ENCODE peak calls at places on chromosome 16, in eight cellular contexts. One of them, this sample, is unnamed. For H3K9me3 and H3K27me3, the result is how much of the 10 kb centered on the place peaks cover.

GRCh38 chr16:3732171-3732570 is 14.8 kb upstream of the TRAP1 start:
- DNase-seq in esophagus squamous epithelium: no peak
- DNase-seq in mesenchymal stem cell: no peak
- DNase-seq in upper lobe of right lung: peak
- DNase-seq in IMR-90: no peak
- DNase-seq in tibial artery: peak
- DNase-seq in transverse colon: no peak
- DNase-seq in stomach: no peak
- DNase-seq in this sample: no peak

GRCh38 chr16:53509906-53510703 is 7.1 kb upstream of the AKTIP start:
- DNase-seq in tibial artery: peak
- DNase-seq in IMR-90: peak
- DNase-seq in mesenchymal stem cell: peak
- DNase-seq in upper lobe of right lung: peak
- DNase-seq in stomach: peak
- DNase-seq in transverse colon: peak
- DNase-seq in esophagus squamous epithelium: no peak
- DNase-seq in this sample: peak

GRCh38 chr16:57422026-57422944 is 17.7 kb downstream of the CCL17 start:
- DNase-seq in stomach: peak
- DNase-seq in tibial artery: peak
- DNase-seq in esophagus squamous epithelium: no peak
- DNase-seq in transverse colon: peak
- DNase-seq in IMR-90: peak
- DNase-seq in mesenchymal stem cell: peak
- DNase-seq in upper lobe of right lung: no peak
- DNase-seq in this sample: peak

GRCh38 chr16:4373909-4374742 is 2.5 kb downstream of the VASN start:
- DNase-seq in upper lobe of right lung: peak
- DNase-seq in tibial artery: peak
- DNase-seq in IMR-90: peak
- DNase-seq in transverse colon: peak
- DNase-seq in mesenchymal stem cell: peak
- DNase-seq in stomach: peak
- DNase-seq in esophagus squamous epithelium: no peak
- DNase-seq in this sample: peak

GRCh38 chr16:28110479-28110878 is 47.0 kb upstream of the GSG1L start:
- DNase-seq in mesenchymal stem cell: no peak
- DNase-seq in IMR-90: no peak
- DNase-seq in esophagus squamous epithelium: no peak
- DNase-seq in tibial artery: no peak
- DNase-seq in upper lobe of right lung: no peak
- DNase-seq in transverse colon: no peak
- DNase-seq in stomach: peak
- DNase-seq in this sample: no peak

GRCh38 chr16:19424478-19424877 is 6.8 kb downstream of the TMC5 start:
- DNase-seq in transverse colon: peak
- DNase-seq in tibial artery: no peak
- DNase-seq in mesenchymal stem cell: no peak
- DNase-seq in IMR-90: no peak
- DNase-seq in stomach: no peak
- DNase-seq in esophagus squamous epithelium: no peak
- DNase-seq in upper lobe of right lung: no peak
- DNase-seq in this sample: no peak

GRCh38 chr16:79372504-79373184 is 227.9 kb downstream of the MAF start:
- DNase-seq in upper lobe of right lung: no peak
- DNase-seq in mesenchymal stem cell: peak
- DNase-seq in IMR-90: no peak
- DNase-seq in transverse colon: no peak
- DNase-seq in tibial artery: no peak
- DNase-seq in esophagus squamous epithelium: no peak
- DNase-seq in stomach: no peak
- DNase-seq in this sample: peak

GRCh38 chr16:53085539-53086450 is 31.0 kb downstream of the CHD9 start:
- DNase-seq in upper lobe of right lung: no peak
- DNase-seq in tibial artery: no peak
- DNase-seq in stomach: no peak
- DNase-seq in transverse colon: no peak
- DNase-seq in esophagus squamous epithelium: no peak
- DNase-seq in mesenchymal stem cell: no peak
- DNase-seq in IMR-90: no peak
- DNase-seq in this sample: peak

DNA sequence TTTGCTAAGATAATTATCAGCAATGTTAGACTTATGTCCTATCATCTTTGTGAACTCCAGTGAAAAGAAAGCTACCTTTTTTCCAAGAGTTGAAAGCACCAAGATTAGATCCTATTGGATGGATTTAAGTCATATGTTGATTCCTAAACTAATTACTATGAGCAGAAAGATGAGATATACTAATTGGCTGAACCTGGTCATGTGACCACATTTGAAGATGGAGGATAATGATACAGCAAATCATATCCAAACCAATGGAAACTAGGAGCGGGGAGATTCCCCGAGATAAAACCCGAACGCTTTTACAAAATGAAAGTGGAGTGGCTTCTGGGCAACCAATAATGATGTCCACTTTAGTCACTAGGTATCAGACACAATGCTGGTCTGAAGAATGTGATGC is 1060.2 kb upstream of the EEF2KMT start:
- DNase-seq in mesenchymal stem cell: no peak
- DNase-seq in stomach: no peak
- DNase-seq in tibial artery: no peak
- DNase-seq in esophagus squamous epithelium: no peak
- DNase-seq in transverse colon: no peak
- DNase-seq in upper lobe of right lung: no peak
- DNase-seq in IMR-90: no peak
- DNase-seq in this sample: no peak
- H3K9me3 ChIP-seq in mesenchymal stem cell: under half
- H3K9me3 ChIP-seq in stomach: under half
- H3K9me3 ChIP-seq in tibial artery: under half
- H3K9me3 ChIP-seq in esophagus squamous epithelium: under half
- H3K9me3 ChIP-seq in transverse colon: under half
- H3K9me3 ChIP-seq in upper lobe of right lung: under half
- H3K9me3 ChIP-seq in IMR-90: under half
- H3K9me3 ChIP-seq in this sample: under half

DNA sequence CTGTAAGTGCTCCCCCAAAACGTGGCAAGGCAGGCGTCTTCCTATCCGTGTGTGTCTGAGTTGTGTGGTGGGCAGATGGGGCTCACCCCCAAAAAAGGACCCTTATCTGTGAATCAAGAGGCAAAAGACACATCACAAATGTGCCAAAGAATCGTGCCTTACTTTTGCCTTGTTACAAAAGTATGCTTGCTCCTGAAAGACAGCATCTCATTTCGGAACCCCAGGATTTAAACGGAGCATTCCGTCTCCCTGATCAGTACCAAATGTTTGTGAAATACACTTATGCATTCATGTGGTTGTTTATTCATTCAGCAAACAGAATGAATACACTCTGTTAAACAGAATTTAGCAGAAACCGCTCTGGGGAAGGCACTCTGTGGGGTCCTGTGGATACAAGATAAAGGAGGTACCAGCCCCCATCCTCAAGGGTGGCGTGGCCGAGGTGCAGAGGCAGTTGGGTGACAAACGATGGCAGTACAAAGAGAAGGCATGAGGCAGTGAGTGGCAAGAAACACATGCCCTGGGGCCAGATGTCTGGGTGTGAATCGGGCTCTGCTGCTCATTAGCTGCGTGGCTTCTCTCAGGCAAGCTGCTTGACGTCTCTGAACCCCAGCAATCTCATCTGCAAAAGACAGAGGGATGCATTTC is 649 bp downstream of the WFDC1 start:
- DNase-seq in mesenchymal stem cell: no peak
- DNase-seq in tibial artery: no peak
- DNase-seq in stomach: no peak
- DNase-seq in transverse colon: no peak
- DNase-seq in upper lobe of right lung: no peak
- DNase-seq in esophagus squamous epithelium: no peak
- DNase-seq in IMR-90: peak
- DNase-seq in this sample: no peak
- H3K27me3 ChIP-seq in mesenchymal stem cell: half or more
- H3K27me3 ChIP-seq in tibial artery: under half
- H3K27me3 ChIP-seq in stomach: under half
- H3K27me3 ChIP-seq in transverse colon: under half
- H3K27me3 ChIP-seq in upper lobe of right lung: under half
- H3K27me3 ChIP-seq in esophagus squamous epithelium: under half
- H3K27me3 ChIP-seq in IMR-90: under half
- H3K27me3 ChIP-seq in this sample: under half

GRCh38 chr16:84367750-84368320 is 503 bp upstream of the ATP2C2 start:
- DNase-seq in IMR-90: no peak
- DNase-seq in mesenchymal stem cell: no peak
- DNase-seq in tibial artery: no peak
- DNase-seq in stomach: peak
- DNase-seq in transverse colon: peak
- DNase-seq in upper lobe of right lung: peak
- DNase-seq in esophagus squamous epithelium: no peak
- DNase-seq in this sample: peak

GRCh38 chr16:84369938-84370627 is 1.7 kb downstream of the ATP2C2 start:
- DNase-seq in IMR-90: no peak
- DNase-seq in tibial artery: no peak
- DNase-seq in upper lobe of right lung: no peak
- DNase-seq in esophagus squamous epithelium: no peak
- DNase-seq in stomach: no peak
- DNase-seq in mesenchymal stem cell: no peak
- DNase-seq in transverse colon: peak
- DNase-seq in this sample: peak

GRCh38 chr16:84367297-84367680 is 1.0 kb upstream of the ATP2C2 start:
- DNase-seq in stomach: peak
- DNase-seq in IMR-90: no peak
- DNase-seq in transverse colon: peak
- DNase-seq in tibial artery: no peak
- DNase-seq in esophagus squamous epithelium: no peak
- DNase-seq in mesenchymal stem cell: no peak
- DNase-seq in upper lobe of right lung: no peak
- DNase-seq in this sample: no peak

GRCh38 chr16:84369105-84369504 is 767 bp downstream of the ATP2C2 start:
- DNase-seq in transverse colon: no peak
- DNase-seq in IMR-90: no peak
- DNase-seq in esophagus squamous epithelium: no peak
- DNase-seq in upper lobe of right lung: no peak
- DNase-seq in tibial artery: no peak
- DNase-seq in stomach: no peak
- DNase-seq in mesenchymal stem cell: no peak
- DNase-seq in this sample: no peak

DNA sequence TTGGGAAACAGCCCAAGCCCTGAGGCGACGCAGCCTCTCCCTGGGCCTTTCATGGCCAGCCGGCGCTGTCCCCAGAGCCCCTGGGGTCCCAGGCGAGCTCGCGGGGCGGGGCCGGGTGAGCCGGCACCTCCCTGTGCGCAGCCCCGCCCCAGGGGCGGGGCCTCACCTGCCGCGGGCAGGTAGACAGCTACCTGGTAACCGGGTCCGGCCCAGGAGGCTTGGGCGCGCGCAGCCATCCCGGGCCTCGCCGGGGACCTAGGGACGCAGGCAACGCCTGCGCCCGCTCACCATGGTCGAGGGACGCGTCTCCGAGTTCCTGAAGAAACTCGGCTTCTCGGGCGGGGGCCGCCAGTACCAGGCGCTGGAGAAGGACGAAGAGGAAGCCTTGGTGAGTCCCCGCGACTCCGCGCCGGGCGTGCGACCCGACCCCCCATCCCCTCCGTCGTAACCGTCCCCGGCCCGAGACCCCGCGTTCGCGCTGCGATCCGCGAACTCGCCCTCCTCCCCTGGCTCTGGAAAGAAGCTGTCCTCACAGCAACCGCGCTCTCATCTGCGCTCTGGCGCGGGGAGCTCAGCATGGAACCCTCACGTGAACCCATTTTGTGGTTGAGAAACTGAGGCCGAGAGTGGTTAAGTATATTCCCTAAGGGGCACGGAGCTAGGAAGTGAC is at the start of gene ATP2C2:
- DNase-seq in stomach: peak
- DNase-seq in transverse colon: peak
- DNase-seq in tibial artery: no peak
- DNase-seq in mesenchymal stem cell: no peak
- DNase-seq in upper lobe of right lung: peak
- DNase-seq in IMR-90: no peak
- DNase-seq in esophagus squamous epithelium: no peak
- DNase-seq in this sample: peak
- H3K4me3 ChIP-seq in stomach: peak
- H3K4me3 ChIP-seq in transverse colon: peak
- H3K4me3 ChIP-seq in tibial artery: no peak
- H3K4me3 ChIP-seq in mesenchymal stem cell: no peak
- H3K4me3 ChIP-seq in upper lobe of right lung: peak
- H3K4me3 ChIP-seq in IMR-90: no peak
- H3K4me3 ChIP-seq in esophagus squamous epithelium: peak
- H3K4me3 ChIP-seq in this sample: peak

GRCh38 chr16:35664091-35664693 is 2204.8 kb downstream of the TP53TG3F start:
- DNase-seq in upper lobe of right lung: no peak
- DNase-seq in IMR-90: no peak
- DNase-seq in tibial artery: peak
- DNase-seq in mesenchymal stem cell: no peak
- DNase-seq in stomach: no peak
- DNase-seq in transverse colon: no peak
- DNase-seq in esophagus squamous epithelium: no peak
- DNase-seq in this sample: no peak
- H3K9me3 ChIP-seq in upper lobe of right lung: under half
- H3K9me3 ChIP-seq in IMR-90: under half
- H3K9me3 ChIP-seq in tibial artery: under half
- H3K9me3 ChIP-seq in mesenchymal stem cell: under half
- H3K9me3 ChIP-seq in stomach: under half
- H3K9me3 ChIP-seq in transverse colon: under half
- H3K9me3 ChIP-seq in esophagus squamous epithelium: under half
- H3K9me3 ChIP-seq in this sample: under half

GRCh38 chr16:77439106-77439505 is 4.3 kb upstream of the ADAMTS18 start:
- DNase-seq in esophagus squamous epithelium: no peak
- DNase-seq in IMR-90: no peak
- DNase-seq in transverse colon: no peak
- DNase-seq in mesenchymal stem cell: no peak
- DNase-seq in upper lobe of right lung: no peak
- DNase-seq in stomach: no peak
- DNase-seq in tibial artery: no peak
- DNase-seq in this sample: no peak
- H3K27me3 ChIP-seq in esophagus squamous epithelium: under half
- H3K27me3 ChIP-seq in IMR-90: under half
- H3K27me3 ChIP-seq in transverse colon: under half
- H3K27me3 ChIP-seq in mesenchymal stem cell: under half
- H3K27me3 ChIP-seq in upper lobe of right lung: under half
- H3K27me3 ChIP-seq in stomach: half or more
- H3K27me3 ChIP-seq in tibial artery: under half
- H3K27me3 ChIP-seq in this sample: under half

GRCh38 chr16:88941933-88942909 is 34.8 kb downstream of the CBFA2T3 start:
- DNase-seq in mesenchymal stem cell: no peak
- DNase-seq in upper lobe of right lung: no peak
- DNase-seq in transverse colon: peak
- DNase-seq in esophagus squamous epithelium: no peak
- DNase-seq in IMR-90: no peak
- DNase-seq in stomach: peak
- DNase-seq in tibial artery: no peak
- DNase-seq in this sample: no peak
- H3K4me3 ChIP-seq in mesenchymal stem cell: no peak
- H3K4me3 ChIP-seq in upper lobe of right lung: peak
- H3K4me3 ChIP-seq in transverse colon: peak
- H3K4me3 ChIP-seq in esophagus squamous epithelium: peak
- H3K4me3 ChIP-seq in IMR-90: no peak
- H3K4me3 ChIP-seq in stomach: peak
- H3K4me3 ChIP-seq in tibial artery: peak
- H3K4me3 ChIP-seq in this sample: no peak

GRCh38 chr16:82236415-82236814 is 66.4 kb upstream of the MPHOSPH6 start:
- DNase-seq in stomach: no peak
- DNase-seq in esophagus squamous epithelium: no peak
- DNase-seq in IMR-90: no peak
- DNase-seq in mesenchymal stem cell: no peak
- DNase-seq in upper lobe of right lung: no peak
- DNase-seq in transverse colon: no peak
- DNase-seq in tibial artery: no peak
- DNase-seq in this sample: no peak
- H3K9me3 ChIP-seq in stomach: under half
- H3K9me3 ChIP-seq in esophagus squamous epithelium: under half
- H3K9me3 ChIP-seq in IMR-90: under half
- H3K9me3 ChIP-seq in mesenchymal stem cell: under half
- H3K9me3 ChIP-seq in upper lobe of right lung: under half
- H3K9me3 ChIP-seq in transverse colon: under half
- H3K9me3 ChIP-seq in tibial artery: under half
- H3K9me3 ChIP-seq in this sample: under half

This sample was measured in mammary epithelial cell.